ENCODE peak calls at places on chromosomes 6 and 20, in six cellular contexts. Z is K562, L is GM12878, R is H1, O is GM12891, B is HepG2. S is an unnamed sample.

GRCh38 chr6:17881085-17881883 is 106.2 kb downstream of the KIF13A start:
- DNase-seq in Z (no peak), L (no peak), R (no peak), O (no peak), B (no peak), S (no peak)

GRCh38 chr20:1946762-1947534 is 46.9 kb downstream of the PDYN start:
- DNase-seq in Z (no peak), L (no peak), R (peak; percentile 74), O (no peak), B (peak; percentile 70), S (no peak)

GRCh38 chr20:1874534-1875168 is 20.6 kb upstream of the SIRPA start:
- DNase-seq in Z (no peak), L (no peak), R (no peak), O (no peak), B (peak; percentile 81), S (no peak)

GRCh38 chr20:50274570-50275430 is 84.2 kb downstream of the CEBPB start:
- DNase-seq in Z (no peak), L (no peak), R (no peak), O (no peak), B (peak; percentile 85), S (no peak)

GRCh38 chr20:57567471-57568079 is 6.7 kb downstream of the PCK1 start:
- DNase-seq in Z (no peak), L (no peak), R (no peak), O (no peak), B (no peak), S (no peak)

GRCh38 chr6:34021001-34021838 is 124.7 kb downstream of the GRM4 start:
- DNase-seq in Z (no peak), L (no peak), R (no peak), O (no peak), B (no peak), S (no peak)

GRCh38 chr6:127343753-127344659 is 597 bp upstream of the ECHDC1 start:
- DNase-seq in Z (no peak), L (no peak), R (no peak), O (no peak), B (peak; percentile 25), S (no peak)

GRCh38 chr20:6122111-6122872 is 538 bp downstream of the FERMT1 start:
- DNase-seq in Z (no peak), L (no peak), R (no peak), O (no peak), B (peak; percentile 32), S (no peak)

GRCh38 chr20:44187763-44188709 is 1.0 kb upstream of the JPH2 start:
- DNase-seq in Z (no peak), L (no peak), R (no peak), O (no peak), B (no peak), S (no peak)

GRCh38 chr6:56789879-56790278 is 147.2 kb upstream of the DST start:
- DNase-seq in Z (no peak), L (no peak), R (no peak), O (no peak), B (no peak), S (no peak)

GRCh38 chr6:151616091-151616513 is 122.3 kb downstream of the CCDC170 start:
- DNase-seq in Z (no peak), L (no peak), R (no peak), O (no peak), B (peak; percentile 50), S (no peak)

GRCh38 chr20:51486197-51487005 is 56.1 kb downstream of the NFATC2 start:
- DNase-seq in Z (no peak), L (no peak), R (no peak), O (no peak), B (no peak), S (no peak)

GRCh38 chr20:57748601-57749130 is 38.9 kb upstream of the PMEPA1 start:
- DNase-seq in Z (no peak), L (peak; percentile 45), R (no peak), O (peak; percentile 55), B (peak; percentile 38), S (peak; percentile 56)

GRCh38 chr6:63859520-63859919 is 223.9 kb downstream of the PHF3 start:
- DNase-seq in Z (no peak), L (no peak), R (no peak), O (no peak), B (no peak), S (no peak)

GRCh38 chr20:59042151-59042795 is at the start of gene PRELID3B:
- DNase-seq in Z (peak; percentile 63), L (no peak), R (no peak), O (no peak), B (peak; percentile 30), S (no peak)

GRCh38 chr6:158660331-158660730 is 10.5 kb downstream of the SYTL3 start:
- DNase-seq in Z (peak; percentile 71), L (no peak), R (no peak), O (peak; percentile 34), B (no peak), S (no peak)

GRCh38 chr20:1184638-1185315 is at the start of gene TMEM74B:
- DNase-seq in Z (peak; percentile 29), L (no peak), R (no peak), O (peak; percentile 37), B (no peak), S (no peak)

GRCh38 chr6:158708239-158708638 is 58.4 kb downstream of the SYTL3 start:
- DNase-seq in Z (no peak), L (no peak), R (no peak), O (no peak), B (no peak), S (no peak)

GRCh38 chr6:40599580-40599979 is 12.4 kb upstream of the LRFN2 start:
- DNase-seq in Z (no peak), L (no peak), R (no peak), O (no peak), B (no peak), S (no peak)

GRCh38 chr6:147578159-147578558 is 69.7 kb downstream of the SAMD5 start:
- DNase-seq in Z (no peak), L (no peak), R (no peak), O (no peak), B (no peak), S (no peak)

GRCh38 chr6:79946242-79946641 is 1.1 kb downstream of the ELOVL4 start:
- DNase-seq in Z (no peak), L (no peak), R (no peak), O (no peak), B (peak; percentile 25), S (no peak)

GRCh38 chr6:56682580-56682979 is 39.9 kb upstream of the DST start:
- DNase-seq in Z (no peak), L (no peak), R (no peak), O (no peak), B (no peak), S (no peak)

GRCh38 chr6:111129003-111129402 is 41.7 kb downstream of the SLC16A10 start:
- DNase-seq in Z (no peak), L (no peak), R (no peak), O (no peak), B (peak; percentile 24), S (no peak)

GRCh38 chr20:57620999-57621398 is 773 bp upstream of the ZBP1 start:
- DNase-seq in Z (no peak), L (no peak), R (no peak), O (no peak), B (no peak), S (no peak)

GRCh38 chr6:124926435-124926834 is 35.8 kb upstream of the RNF217 start:
- DNase-seq in Z (no peak), L (no peak), R (no peak), O (no peak), B (no peak), S (no peak)

DNA sequence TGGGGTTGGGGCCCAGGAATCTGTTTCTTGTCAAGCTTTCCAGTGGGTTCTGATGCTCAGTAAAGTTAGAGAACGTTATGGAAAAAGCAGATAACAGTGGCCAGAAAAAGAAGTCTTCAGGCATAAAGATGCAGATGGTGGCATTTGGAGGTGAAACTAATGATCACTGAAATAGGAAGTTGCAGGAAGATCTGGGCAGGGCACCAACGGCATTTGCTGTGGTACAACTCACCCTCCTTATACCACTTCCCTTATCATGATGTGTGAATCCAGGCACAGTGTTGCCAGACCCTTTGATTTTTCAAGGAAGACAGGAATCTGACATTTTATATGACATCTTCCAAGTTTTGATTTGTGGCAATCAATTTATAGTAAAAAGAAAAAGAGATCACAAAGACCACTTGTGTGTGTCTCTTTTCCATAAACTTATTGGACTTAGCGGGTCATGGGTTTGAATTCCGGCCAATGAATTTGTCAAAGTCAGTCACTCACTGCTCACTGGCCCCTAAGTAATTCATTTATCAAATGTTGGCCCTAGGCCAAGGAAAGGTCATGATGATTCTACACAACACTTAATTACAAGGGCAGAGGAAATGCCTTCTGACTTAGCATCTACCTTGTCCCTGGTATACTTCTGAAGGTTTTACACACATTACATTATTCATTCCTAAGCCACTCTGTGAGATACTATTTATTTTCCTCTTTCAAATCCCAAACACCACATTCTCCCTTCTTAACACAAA is 37.6 kb downstream of the LAMP5 start:
- DNase-seq in Z (no peak), L (no peak), R (no peak), O (no peak), B (no peak), S (no peak)
- TF ChIP-seq TAF1 in Z (no peak), L (no peak), R (no peak), O (no peak), B (no peak), S (no peak)

DNA sequence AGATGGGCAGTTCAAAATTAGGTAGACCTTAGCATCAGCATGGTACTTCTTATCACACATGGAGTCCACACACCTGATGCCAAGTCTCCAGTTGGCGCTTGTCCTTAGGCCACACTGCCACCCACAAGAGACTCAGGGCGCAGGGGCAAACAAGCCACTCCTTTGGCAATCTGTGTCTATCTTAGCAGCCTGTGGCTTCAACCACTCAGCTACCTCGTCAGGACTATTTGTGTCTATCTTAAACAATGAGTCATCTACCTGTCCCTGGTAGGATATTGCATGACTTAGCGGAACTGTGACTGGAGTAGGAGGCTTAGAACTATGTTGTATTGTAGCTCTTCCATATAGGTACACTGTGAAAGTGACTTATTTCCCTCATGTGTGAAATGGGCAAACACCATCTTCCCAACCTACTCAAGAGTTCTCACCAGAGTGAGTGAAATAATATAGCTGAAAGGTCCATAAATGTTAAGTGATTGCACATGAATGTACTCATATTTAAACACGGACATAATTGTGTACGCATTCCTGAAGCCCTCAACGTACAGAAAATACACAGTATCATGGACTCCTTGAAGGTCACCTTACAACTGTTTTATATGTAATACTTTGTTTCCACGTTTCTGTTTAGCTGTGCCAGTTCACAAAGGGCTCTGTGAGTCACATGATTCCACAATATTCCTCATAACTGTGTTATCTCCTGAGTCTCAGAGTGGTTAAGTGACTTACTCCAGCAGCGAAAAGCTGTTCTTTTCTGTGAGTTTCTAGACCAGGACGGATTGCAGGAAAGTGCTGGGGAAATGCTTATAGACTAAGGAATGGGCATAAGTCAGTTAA is 1.6 kb downstream of the TRIM27 start:
- DNase-seq in Z (peak; percentile 85), L (no peak), R (no peak), O (no peak), B (peak; percentile 90), S (no peak)
- TF ChIP-seq POLR2A in Z (peak; percentile 69), L (no peak), R (no peak), O (no peak), B (peak; percentile 58), S (no peak)

GRCh38 chr6:113586413-113586812 is 270.7 kb upstream of the MARCKS start:
- DNase-seq in Z (no peak), L (no peak), R (no peak), O (no peak), B (no peak), S (no peak)
- TF ChIP-seq POLR2AphosphoS5 in Z (no peak), L (no peak), R (no peak), O (no peak), B (no peak), S (no peak)

DNA sequence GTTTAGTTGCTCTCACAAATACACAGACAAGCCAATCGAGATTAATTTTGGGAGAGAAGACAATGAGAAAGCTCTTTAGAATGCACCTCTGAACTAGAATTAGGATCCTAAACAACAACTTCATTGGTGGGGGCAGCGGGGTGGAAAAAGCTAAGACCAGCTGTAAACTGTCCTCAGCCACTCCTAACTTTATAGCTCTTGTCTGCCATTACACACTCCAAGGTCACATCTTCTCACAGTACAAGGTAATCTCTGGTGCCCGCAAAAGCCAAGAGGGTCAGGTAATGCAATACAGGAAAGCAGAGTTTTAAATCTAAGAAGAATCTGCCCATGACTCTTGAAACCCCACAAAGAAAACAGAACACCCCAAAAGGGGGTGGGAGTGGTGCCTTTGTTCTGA is 17.8 kb upstream of the IL22RA2 start:
- DNase-seq in Z (no peak), L (no peak), R (no peak), O (no peak), B (no peak), S (no peak)
- TF ChIP-seq TAF1 in Z (no peak), L (no peak), R (no peak), O (no peak), B (no peak), S (no peak)